ENCODE peak calls at places on chromosome 1, in ten cellular contexts. One of them, this sample, is unnamed.

GRCh38 chr1:36175137-36176095 is 19.5 kb downstream of the MAP7D1 start:
- DNase-seq in CD8-positive, alpha-beta T cell: no peak
- DNase-seq in dorsolateral prefrontal cortex: peak; percentile 70
- DNase-seq in cardiac fibroblast: peak; percentile 53
- DNase-seq in fibroblast of mammary gland: no peak
- DNase-seq in tibial artery: peak; percentile 84
- DNase-seq in left ventricle myocardium inferior: peak; percentile 61
- DNase-seq in neural progenitor cell: no peak
- DNase-seq in left lung: no peak
- DNase-seq in lower leg skin: no peak
- DNase-seq in this sample: no peak

GRCh38 chr1:54716299-54717047 is 812 bp downstream of the TTC4 start:
- DNase-seq in CD8-positive, alpha-beta T cell: no peak
- DNase-seq in dorsolateral prefrontal cortex: no peak
- DNase-seq in cardiac fibroblast: peak; percentile 83
- DNase-seq in fibroblast of mammary gland: peak; percentile 86
- DNase-seq in tibial artery: no peak
- DNase-seq in left ventricle myocardium inferior: no peak
- DNase-seq in neural progenitor cell: no peak
- DNase-seq in left lung: no peak
- DNase-seq in lower leg skin: no peak
- DNase-seq in this sample: no peak

GRCh38 chr1:207298186-207298585 is 23.3 kb upstream of the CD55 start:
- DNase-seq in CD8-positive, alpha-beta T cell: no peak
- DNase-seq in dorsolateral prefrontal cortex: no peak
- DNase-seq in cardiac fibroblast: no peak
- DNase-seq in fibroblast of mammary gland: no peak
- DNase-seq in tibial artery: no peak
- DNase-seq in left ventricle myocardium inferior: no peak
- DNase-seq in neural progenitor cell: no peak
- DNase-seq in left lung: no peak
- DNase-seq in lower leg skin: no peak
- DNase-seq in this sample: no peak

GRCh38 chr1:222284466-222284865 is 263.4 kb downstream of the HHIPL2 start:
- DNase-seq in CD8-positive, alpha-beta T cell: no peak
- DNase-seq in dorsolateral prefrontal cortex: no peak
- DNase-seq in cardiac fibroblast: no peak
- DNase-seq in fibroblast of mammary gland: peak; percentile 12
- DNase-seq in tibial artery: no peak
- DNase-seq in left ventricle myocardium inferior: no peak
- DNase-seq in neural progenitor cell: no peak
- DNase-seq in left lung: no peak
- DNase-seq in lower leg skin: no peak
- DNase-seq in this sample: no peak

GRCh38 chr1:197737916-197738315 is 37.4 kb downstream of the DENND1B start:
- DNase-seq in CD8-positive, alpha-beta T cell: no peak
- DNase-seq in dorsolateral prefrontal cortex: no peak
- DNase-seq in cardiac fibroblast: no peak
- DNase-seq in fibroblast of mammary gland: no peak
- DNase-seq in tibial artery: no peak
- DNase-seq in left ventricle myocardium inferior: no peak
- DNase-seq in neural progenitor cell: no peak
- DNase-seq in left lung: no peak
- DNase-seq in lower leg skin: no peak
- DNase-seq in this sample: no peak

GRCh38 chr1:110421159-110421777 is 13.8 kb upstream of the LAMTOR5 start:
- DNase-seq in CD8-positive, alpha-beta T cell: no peak
- DNase-seq in dorsolateral prefrontal cortex: no peak
- DNase-seq in cardiac fibroblast: peak; percentile 73
- DNase-seq in fibroblast of mammary gland: peak; percentile 87
- DNase-seq in tibial artery: peak; percentile 65
- DNase-seq in left ventricle myocardium inferior: no peak
- DNase-seq in neural progenitor cell: no peak
- DNase-seq in left lung: peak; percentile 50
- DNase-seq in lower leg skin: peak; percentile 81
- DNase-seq in this sample: no peak

GRCh38 chr1:98276514-98276913 is 355.7 kb upstream of the DPYD start:
- DNase-seq in CD8-positive, alpha-beta T cell: no peak
- DNase-seq in dorsolateral prefrontal cortex: no peak
- DNase-seq in cardiac fibroblast: no peak
- DNase-seq in fibroblast of mammary gland: no peak
- DNase-seq in tibial artery: no peak
- DNase-seq in left ventricle myocardium inferior: no peak
- DNase-seq in neural progenitor cell: no peak
- DNase-seq in left lung: no peak
- DNase-seq in lower leg skin: no peak
- DNase-seq in this sample: no peak

GRCh38 chr1:29753771-29754607 is 517.7 kb downstream of the PTPRU start:
- DNase-seq in CD8-positive, alpha-beta T cell: no peak
- DNase-seq in dorsolateral prefrontal cortex: no peak
- DNase-seq in cardiac fibroblast: no peak
- DNase-seq in fibroblast of mammary gland: no peak
- DNase-seq in tibial artery: no peak
- DNase-seq in left ventricle myocardium inferior: no peak
- DNase-seq in neural progenitor cell: no peak
- DNase-seq in left lung: no peak
- DNase-seq in lower leg skin: no peak
- DNase-seq in this sample: no peak

GRCh38 chr1:106619080-106619826 is 437.2 kb upstream of the PRMT6 start:
- DNase-seq in CD8-positive, alpha-beta T cell: no peak
- DNase-seq in dorsolateral prefrontal cortex: peak; percentile 30
- DNase-seq in cardiac fibroblast: no peak
- DNase-seq in fibroblast of mammary gland: no peak
- DNase-seq in tibial artery: peak; percentile 57
- DNase-seq in left ventricle myocardium inferior: no peak
- DNase-seq in neural progenitor cell: no peak
- DNase-seq in left lung: no peak
- DNase-seq in lower leg skin: no peak
- DNase-seq in this sample: peak; percentile 71

GRCh38 chr1:171869097-171869496 is 27.8 kb downstream of the DNM3 start:
- DNase-seq in CD8-positive, alpha-beta T cell: no peak
- DNase-seq in dorsolateral prefrontal cortex: no peak
- DNase-seq in cardiac fibroblast: no peak
- DNase-seq in fibroblast of mammary gland: no peak
- DNase-seq in tibial artery: no peak
- DNase-seq in left ventricle myocardium inferior: no peak
- DNase-seq in neural progenitor cell: no peak
- DNase-seq in left lung: peak; percentile 32
- DNase-seq in lower leg skin: no peak
- DNase-seq in this sample: no peak

GRCh38 chr1:62307516-62308492 is 11.4 kb downstream of the KANK4 start:
- DNase-seq in CD8-positive, alpha-beta T cell: no peak
- DNase-seq in dorsolateral prefrontal cortex: no peak
- DNase-seq in cardiac fibroblast: no peak
- DNase-seq in fibroblast of mammary gland: peak; percentile 18
- DNase-seq in tibial artery: peak; percentile 23
- DNase-seq in left ventricle myocardium inferior: no peak
- DNase-seq in neural progenitor cell: no peak
- DNase-seq in left lung: no peak
- DNase-seq in lower leg skin: no peak
- DNase-seq in this sample: no peak

DNA sequence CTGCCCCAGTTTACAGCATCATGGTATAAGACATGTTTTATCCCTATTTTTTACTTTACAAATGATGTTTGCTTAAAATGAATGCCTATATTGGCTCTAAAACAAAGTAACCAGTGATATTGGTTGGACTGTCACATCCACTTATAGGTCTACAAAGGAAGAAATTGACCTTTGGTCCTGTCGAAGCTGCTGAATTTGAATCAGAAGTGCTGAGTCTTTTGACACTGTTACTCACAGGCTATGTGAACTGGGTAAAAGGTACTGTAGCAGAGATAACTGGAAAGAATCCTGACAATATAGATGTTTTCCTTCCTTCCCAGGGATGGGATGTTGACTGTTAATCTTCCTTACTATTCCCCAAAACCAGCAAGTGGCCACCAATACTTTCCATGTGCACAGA is 176.1 kb upstream of the NR5A2 start:
- DNase-seq in CD8-positive, alpha-beta T cell: no peak
- DNase-seq in dorsolateral prefrontal cortex: no peak
- DNase-seq in cardiac fibroblast: no peak
- DNase-seq in fibroblast of mammary gland: peak; percentile 13
- DNase-seq in tibial artery: no peak
- DNase-seq in left ventricle myocardium inferior: no peak
- DNase-seq in neural progenitor cell: peak; percentile 17
- DNase-seq in left lung: no peak
- DNase-seq in lower leg skin: no peak
- DNase-seq in this sample: no peak
- TF ChIP-seq CTCF in CD8-positive, alpha-beta T cell: no peak
- TF ChIP-seq CTCF in dorsolateral prefrontal cortex: no peak
- TF ChIP-seq CTCF in cardiac fibroblast: no peak
- TF ChIP-seq CTCF in fibroblast of mammary gland: no peak
- TF ChIP-seq CTCF in tibial artery: no peak
- TF ChIP-seq CTCF in left ventricle myocardium inferior: no peak
- TF ChIP-seq CTCF in neural progenitor cell: no peak
- TF ChIP-seq CTCF in left lung: no peak
- TF ChIP-seq CTCF in lower leg skin: no peak
- TF ChIP-seq CTCF in this sample: no peak

DNA sequence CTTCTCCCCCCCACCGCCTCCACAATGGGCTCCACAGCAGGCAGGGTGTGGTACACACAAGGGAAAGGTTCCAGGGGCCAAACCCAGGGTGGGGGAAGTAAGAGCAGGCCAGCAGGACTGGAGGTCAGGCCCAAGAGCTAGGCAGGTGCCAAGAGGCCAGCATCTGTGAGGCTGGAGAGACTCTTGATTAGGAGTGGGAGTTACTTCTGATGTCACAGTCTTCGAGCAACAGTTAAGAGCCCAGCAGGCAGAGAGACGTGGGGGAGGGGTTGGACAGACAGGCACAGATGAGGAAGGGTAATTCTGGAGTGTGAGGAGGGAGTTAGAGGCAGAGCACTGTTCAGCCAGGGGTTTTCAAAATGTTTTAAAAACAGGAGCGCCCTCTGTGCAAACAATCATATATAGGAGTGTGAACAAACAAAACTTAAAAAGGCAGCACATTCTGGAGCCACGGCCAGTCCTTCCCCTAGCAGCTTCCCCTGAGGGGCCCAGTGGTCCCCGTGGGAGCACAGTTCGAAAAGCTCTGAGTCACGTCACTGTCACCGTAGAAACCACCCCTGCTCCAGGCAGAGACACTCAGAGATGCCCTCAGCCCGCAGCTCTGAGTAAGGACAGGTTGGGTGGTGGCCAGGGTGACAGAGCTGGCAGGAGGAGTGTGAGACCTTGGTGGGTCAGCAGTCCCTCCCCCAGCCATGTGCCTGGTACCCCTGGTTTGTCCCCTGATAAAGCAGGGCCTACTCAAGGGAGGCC is 55.6 kb downstream of the SLC9A1 start:
- DNase-seq in CD8-positive, alpha-beta T cell: no peak
- DNase-seq in dorsolateral prefrontal cortex: no peak
- DNase-seq in cardiac fibroblast: peak; percentile 88
- DNase-seq in fibroblast of mammary gland: peak; percentile 83
- DNase-seq in tibial artery: peak; percentile 94
- DNase-seq in left ventricle myocardium inferior: peak; percentile 80
- DNase-seq in neural progenitor cell: peak; percentile 48
- DNase-seq in left lung: peak; percentile 89
- DNase-seq in lower leg skin: no peak
- DNase-seq in this sample: no peak
- TF ChIP-seq CTCF in CD8-positive, alpha-beta T cell: no peak
- TF ChIP-seq CTCF in dorsolateral prefrontal cortex: no peak
- TF ChIP-seq CTCF in cardiac fibroblast: no peak
- TF ChIP-seq CTCF in fibroblast of mammary gland: no peak
- TF ChIP-seq CTCF in tibial artery: no peak
- TF ChIP-seq CTCF in left ventricle myocardium inferior: no peak
- TF ChIP-seq CTCF in neural progenitor cell: no peak
- TF ChIP-seq CTCF in left lung: no peak
- TF ChIP-seq CTCF in lower leg skin: no peak
- TF ChIP-seq CTCF in this sample: peak; percentile 62

GRCh38 chr1:14520514-14521163 is 77.8 kb upstream of the KAZN start:
- DNase-seq in CD8-positive, alpha-beta T cell: no peak
- DNase-seq in dorsolateral prefrontal cortex: no peak
- DNase-seq in cardiac fibroblast: no peak
- DNase-seq in fibroblast of mammary gland: peak; percentile 50
- DNase-seq in tibial artery: no peak
- DNase-seq in left ventricle myocardium inferior: no peak
- DNase-seq in neural progenitor cell: no peak
- DNase-seq in left lung: no peak
- DNase-seq in lower leg skin: no peak
- DNase-seq in this sample: no peak

GRCh38 chr1:14517813-14518180 is 80.7 kb upstream of the KAZN start:
- DNase-seq in CD8-positive, alpha-beta T cell: no peak
- DNase-seq in dorsolateral prefrontal cortex: no peak
- DNase-seq in cardiac fibroblast: no peak
- DNase-seq in fibroblast of mammary gland: no peak
- DNase-seq in tibial artery: no peak
- DNase-seq in left ventricle myocardium inferior: no peak
- DNase-seq in neural progenitor cell: no peak
- DNase-seq in left lung: no peak
- DNase-seq in lower leg skin: no peak
- DNase-seq in this sample: no peak

GRCh38 chr1:14522331-14523241 is 75.9 kb upstream of the KAZN start:
- DNase-seq in CD8-positive, alpha-beta T cell: no peak
- DNase-seq in dorsolateral prefrontal cortex: no peak
- DNase-seq in cardiac fibroblast: peak; percentile 73
- DNase-seq in fibroblast of mammary gland: peak; percentile 98
- DNase-seq in tibial artery: no peak
- DNase-seq in left ventricle myocardium inferior: peak; percentile 33
- DNase-seq in neural progenitor cell: peak; percentile 37
- DNase-seq in left lung: peak; percentile 50
- DNase-seq in lower leg skin: peak; percentile 43
- DNase-seq in this sample: no peak

GRCh38 chr1:14521602-14522001 is 76.9 kb upstream of the KAZN start:
- DNase-seq in CD8-positive, alpha-beta T cell: no peak
- DNase-seq in dorsolateral prefrontal cortex: no peak
- DNase-seq in cardiac fibroblast: no peak
- DNase-seq in fibroblast of mammary gland: peak; percentile 85
- DNase-seq in tibial artery: no peak
- DNase-seq in left ventricle myocardium inferior: no peak
- DNase-seq in neural progenitor cell: no peak
- DNase-seq in left lung: no peak
- DNase-seq in lower leg skin: no peak
- DNase-seq in this sample: no peak

GRCh38 chr1:14519976-14520375 is 78.5 kb upstream of the KAZN start:
- DNase-seq in CD8-positive, alpha-beta T cell: no peak
- DNase-seq in dorsolateral prefrontal cortex: no peak
- DNase-seq in cardiac fibroblast: peak; percentile 10
- DNase-seq in fibroblast of mammary gland: peak; percentile 85
- DNase-seq in tibial artery: no peak
- DNase-seq in left ventricle myocardium inferior: no peak
- DNase-seq in neural progenitor cell: no peak
- DNase-seq in left lung: no peak
- DNase-seq in lower leg skin: no peak
- DNase-seq in this sample: no peak
- TF ChIP-seq CTCF in CD8-positive, alpha-beta T cell: no peak
- TF ChIP-seq CTCF in dorsolateral prefrontal cortex: no peak
- TF ChIP-seq CTCF in cardiac fibroblast: no peak
- TF ChIP-seq CTCF in fibroblast of mammary gland: no peak
- TF ChIP-seq CTCF in tibial artery: no peak
- TF ChIP-seq CTCF in left ventricle myocardium inferior: no peak
- TF ChIP-seq CTCF in neural progenitor cell: no peak
- TF ChIP-seq CTCF in left lung: no peak
- TF ChIP-seq CTCF in lower leg skin: no peak
- TF ChIP-seq CTCF in this sample: no peak

DNA sequence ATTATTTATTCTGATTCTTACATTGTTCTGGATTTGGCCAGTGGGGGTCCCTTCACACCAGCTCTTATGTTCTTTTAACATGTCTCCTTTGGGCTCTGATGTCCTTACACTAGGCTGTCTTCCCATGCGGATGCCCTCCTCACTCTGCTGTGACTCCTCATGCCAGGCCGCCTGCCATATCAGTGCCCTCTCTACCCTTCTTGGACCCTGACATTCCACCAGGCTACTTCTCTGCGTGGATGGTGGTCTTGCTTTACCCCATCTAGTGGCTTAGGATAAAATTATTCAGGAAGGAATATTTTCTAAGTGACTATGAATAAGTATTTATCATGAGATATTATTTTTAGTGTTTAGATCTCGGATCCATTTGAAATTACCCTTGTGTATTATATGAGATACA is 21.2 kb downstream of the ATF6 start:
- DNase-seq in CD8-positive, alpha-beta T cell: no peak
- DNase-seq in dorsolateral prefrontal cortex: no peak
- DNase-seq in cardiac fibroblast: no peak
- DNase-seq in fibroblast of mammary gland: no peak
- DNase-seq in tibial artery: no peak
- DNase-seq in left ventricle myocardium inferior: no peak
- DNase-seq in neural progenitor cell: no peak
- DNase-seq in left lung: no peak
- DNase-seq in lower leg skin: no peak
- DNase-seq in this sample: no peak
- TF ChIP-seq CTCF in CD8-positive, alpha-beta T cell: no peak
- TF ChIP-seq CTCF in dorsolateral prefrontal cortex: no peak
- TF ChIP-seq CTCF in cardiac fibroblast: no peak
- TF ChIP-seq CTCF in fibroblast of mammary gland: no peak
- TF ChIP-seq CTCF in tibial artery: no peak
- TF ChIP-seq CTCF in left ventricle myocardium inferior: no peak
- TF ChIP-seq CTCF in neural progenitor cell: peak; percentile 17
- TF ChIP-seq CTCF in left lung: no peak
- TF ChIP-seq CTCF in lower leg skin: no peak
- TF ChIP-seq CTCF in this sample: peak; percentile 61